ENCODE peak calls at places on chromosomes 4 and X, in six cellular contexts. One of them, this sample, is unnamed.

GRCh38 chrX:115449742-115450141 is 111.2 kb upstream of the PLS3 start:
- DNase-seq in colonic mucosa: peak; percentile 18
- DNase-seq in cardiac fibroblast: peak; percentile 77
- DNase-seq in AG10803: peak; percentile 46
- DNase-seq in fibroblast of mammary gland: peak; percentile 49
- DNase-seq in foreskin fibroblast: peak; percentile 31
- DNase-seq in this sample: peak; percentile 13

GRCh38 chr4:1812720-1813119 is 19.6 kb downstream of the FGFR3 start:
- DNase-seq in AG10803: no peak
- DNase-seq in foreskin fibroblast: no peak
- DNase-seq in cardiac fibroblast: no peak
- DNase-seq in colonic mucosa: no peak
- DNase-seq in fibroblast of mammary gland: no peak
- DNase-seq in this sample: no peak

GRCh38 chr4:151921811-151922210 is 161.0 kb upstream of the GATB start:
- DNase-seq in fibroblast of mammary gland: peak; percentile 75
- DNase-seq in AG10803: peak; percentile 39
- DNase-seq in cardiac fibroblast: peak; percentile 59
- DNase-seq in foreskin fibroblast: peak; percentile 64
- DNase-seq in colonic mucosa: no peak
- DNase-seq in this sample: no peak

GRCh38 chrX:21799767-21800166 is 39.6 kb upstream of the MBTPS2 start:
- DNase-seq in fibroblast of mammary gland: no peak
- DNase-seq in foreskin fibroblast: no peak
- DNase-seq in AG10803: no peak
- DNase-seq in cardiac fibroblast: no peak
- DNase-seq in colonic mucosa: no peak
- DNase-seq in this sample: no peak

GRCh38 chr4:54077812-54078211 is 13.4 kb upstream of the CHIC2 start:
- DNase-seq in cardiac fibroblast: peak; percentile 67
- DNase-seq in foreskin fibroblast: no peak
- DNase-seq in colonic mucosa: no peak
- DNase-seq in fibroblast of mammary gland: peak; percentile 50
- DNase-seq in AG10803: peak; percentile 27
- DNase-seq in this sample: no peak

GRCh38 chr4:53586121-53586816 is 5.0 kb downstream of the LNX1 start:
- DNase-seq in cardiac fibroblast: peak; percentile 97
- DNase-seq in foreskin fibroblast: peak; percentile 90
- DNase-seq in fibroblast of mammary gland: peak; percentile 93
- DNase-seq in colonic mucosa: no peak
- DNase-seq in AG10803: peak; percentile 94
- DNase-seq in this sample: peak; percentile 76

GRCh38 chrX:28946846-28947245 is 359.6 kb downstream of the IL1RAPL1 start:
- DNase-seq in cardiac fibroblast: no peak
- DNase-seq in colonic mucosa: no peak
- DNase-seq in foreskin fibroblast: no peak
- DNase-seq in AG10803: no peak
- DNase-seq in fibroblast of mammary gland: no peak
- DNase-seq in this sample: no peak

GRCh38 chr4:82618321-82618720 is 56.5 kb upstream of the TMEM150C start:
- DNase-seq in fibroblast of mammary gland: peak; percentile 74
- DNase-seq in colonic mucosa: no peak
- DNase-seq in cardiac fibroblast: no peak
- DNase-seq in AG10803: peak; percentile 64
- DNase-seq in foreskin fibroblast: peak; percentile 40
- DNase-seq in this sample: no peak

GRCh38 chr4:186481998-186482790 is 73.2 kb downstream of the MTNR1A start:
- DNase-seq in AG10803: no peak
- DNase-seq in cardiac fibroblast: no peak
- DNase-seq in foreskin fibroblast: no peak
- DNase-seq in fibroblast of mammary gland: no peak
- DNase-seq in colonic mucosa: no peak
- DNase-seq in this sample: no peak

GRCh38 chr4:184384056-184384809 is 90.1 kb downstream of the IRF2 start:
- DNase-seq in colonic mucosa: peak; percentile 63
- DNase-seq in AG10803: peak; percentile 94
- DNase-seq in fibroblast of mammary gland: peak; percentile 93
- DNase-seq in cardiac fibroblast: peak; percentile 94
- DNase-seq in foreskin fibroblast: peak; percentile 91
- DNase-seq in this sample: peak; percentile 95

GRCh38 chrX:50751091-50751490 is 62.9 kb downstream of the SHROOM4 start:
- DNase-seq in cardiac fibroblast: no peak
- DNase-seq in AG10803: no peak
- DNase-seq in colonic mucosa: no peak
- DNase-seq in fibroblast of mammary gland: no peak
- DNase-seq in foreskin fibroblast: no peak
- DNase-seq in this sample: no peak

GRCh38 chr4:22515888-22516541 is at the start of gene ADGRA3:
- DNase-seq in fibroblast of mammary gland: peak; percentile 41
- DNase-seq in cardiac fibroblast: peak; percentile 60
- DNase-seq in colonic mucosa: peak; percentile 70
- DNase-seq in AG10803: peak; percentile 70
- DNase-seq in foreskin fibroblast: peak; percentile 71
- DNase-seq in this sample: peak; percentile 74

GRCh38 chrX:109782994-109783711 is 50.1 kb upstream of the ACSL4 start:
- DNase-seq in foreskin fibroblast: no peak
- DNase-seq in fibroblast of mammary gland: peak; percentile 20
- DNase-seq in AG10803: peak; percentile 1
- DNase-seq in colonic mucosa: no peak
- DNase-seq in cardiac fibroblast: peak; percentile 9
- DNase-seq in this sample: no peak

GRCh38 chr4:56253631-56254241 is 133.6 kb downstream of the AASDH start:
- DNase-seq in fibroblast of mammary gland: no peak
- DNase-seq in foreskin fibroblast: no peak
- DNase-seq in colonic mucosa: no peak
- DNase-seq in AG10803: no peak
- DNase-seq in cardiac fibroblast: no peak
- DNase-seq in this sample: no peak

GRCh38 chrX:97844943-97845342 is 961.2 kb downstream of the RPA4 start:
- DNase-seq in foreskin fibroblast: no peak
- DNase-seq in fibroblast of mammary gland: no peak
- DNase-seq in colonic mucosa: no peak
- DNase-seq in AG10803: no peak
- DNase-seq in cardiac fibroblast: no peak
- DNase-seq in this sample: no peak

GRCh38 chr4:7161721-7162214 is 30.6 kb upstream of the SORCS2 start:
- DNase-seq in colonic mucosa: peak; percentile 13
- DNase-seq in foreskin fibroblast: no peak
- DNase-seq in fibroblast of mammary gland: peak; percentile 36
- DNase-seq in cardiac fibroblast: peak; percentile 8
- DNase-seq in AG10803: peak; percentile 48
- DNase-seq in this sample: no peak

GRCh38 chrX:37905436-37906147 is 58.2 kb upstream of the DYNLT3 start:
- DNase-seq in foreskin fibroblast: no peak
- DNase-seq in cardiac fibroblast: no peak
- DNase-seq in fibroblast of mammary gland: peak; percentile 10
- DNase-seq in colonic mucosa: no peak
- DNase-seq in AG10803: peak; percentile 0
- DNase-seq in this sample: no peak

GRCh38 chrX:123860983-123861382 is 1.1 kb downstream of the XIAP start:
- DNase-seq in foreskin fibroblast: no peak
- DNase-seq in fibroblast of mammary gland: peak; percentile 30
- DNase-seq in AG10803: no peak
- DNase-seq in cardiac fibroblast: peak; percentile 32
- DNase-seq in colonic mucosa: no peak
- DNase-seq in this sample: peak; percentile 44

DNA sequence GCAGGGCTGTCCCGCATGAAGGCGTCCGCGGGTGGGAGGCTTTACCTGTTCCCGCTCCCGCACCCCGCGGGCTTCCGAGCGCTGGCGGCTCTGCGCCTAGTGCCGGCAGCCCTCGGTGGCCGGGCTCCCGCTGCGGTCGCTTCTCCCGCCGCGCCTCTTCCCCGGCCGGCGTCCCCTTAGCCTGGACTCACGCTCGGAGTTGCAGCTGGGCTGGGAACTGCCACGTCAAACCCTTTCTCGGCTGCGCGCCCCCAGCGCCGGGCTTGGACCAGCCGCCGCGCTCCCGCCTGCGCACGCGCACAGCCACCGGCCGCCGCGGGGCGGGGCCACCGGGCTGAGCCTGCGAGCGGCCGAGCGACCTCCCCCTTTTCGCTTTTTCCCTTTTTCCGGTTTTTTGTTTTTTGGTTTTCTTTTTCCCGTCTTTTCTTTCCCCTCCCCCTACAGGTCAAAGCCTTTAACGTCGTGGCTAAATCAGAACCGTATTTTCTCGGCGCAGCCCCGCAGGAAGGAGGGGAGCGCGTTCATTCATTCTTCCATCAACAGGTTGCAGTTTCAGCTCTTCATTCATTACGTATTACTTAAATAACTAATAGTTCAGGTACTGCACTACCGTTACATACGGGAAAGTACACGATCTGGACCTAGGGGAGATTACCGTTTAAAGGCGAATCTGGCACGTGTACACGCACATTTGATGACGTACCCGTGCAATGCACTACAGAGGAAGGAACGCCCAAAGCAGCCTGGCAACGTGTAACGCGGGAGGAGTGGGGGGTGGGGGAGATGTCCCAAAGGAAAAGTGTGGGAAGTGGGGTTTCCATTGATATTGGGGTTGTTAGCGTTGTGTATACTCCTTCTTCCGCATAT is at the start of gene SEC24D:
- DNase-seq in cardiac fibroblast: peak; percentile 87
- DNase-seq in fibroblast of mammary gland: peak; percentile 85
- DNase-seq in colonic mucosa: peak; percentile 89
- DNase-seq in AG10803: peak; percentile 85
- DNase-seq in foreskin fibroblast: peak; percentile 88
- DNase-seq in this sample: peak; percentile 84
- TF ChIP-seq CTCF in cardiac fibroblast: no peak
- TF ChIP-seq CTCF in fibroblast of mammary gland: no peak
- TF ChIP-seq CTCF in colonic mucosa: no peak
- TF ChIP-seq CTCF in AG10803: no peak
- TF ChIP-seq CTCF in foreskin fibroblast: no peak
- TF ChIP-seq CTCF in this sample: no peak

DNA sequence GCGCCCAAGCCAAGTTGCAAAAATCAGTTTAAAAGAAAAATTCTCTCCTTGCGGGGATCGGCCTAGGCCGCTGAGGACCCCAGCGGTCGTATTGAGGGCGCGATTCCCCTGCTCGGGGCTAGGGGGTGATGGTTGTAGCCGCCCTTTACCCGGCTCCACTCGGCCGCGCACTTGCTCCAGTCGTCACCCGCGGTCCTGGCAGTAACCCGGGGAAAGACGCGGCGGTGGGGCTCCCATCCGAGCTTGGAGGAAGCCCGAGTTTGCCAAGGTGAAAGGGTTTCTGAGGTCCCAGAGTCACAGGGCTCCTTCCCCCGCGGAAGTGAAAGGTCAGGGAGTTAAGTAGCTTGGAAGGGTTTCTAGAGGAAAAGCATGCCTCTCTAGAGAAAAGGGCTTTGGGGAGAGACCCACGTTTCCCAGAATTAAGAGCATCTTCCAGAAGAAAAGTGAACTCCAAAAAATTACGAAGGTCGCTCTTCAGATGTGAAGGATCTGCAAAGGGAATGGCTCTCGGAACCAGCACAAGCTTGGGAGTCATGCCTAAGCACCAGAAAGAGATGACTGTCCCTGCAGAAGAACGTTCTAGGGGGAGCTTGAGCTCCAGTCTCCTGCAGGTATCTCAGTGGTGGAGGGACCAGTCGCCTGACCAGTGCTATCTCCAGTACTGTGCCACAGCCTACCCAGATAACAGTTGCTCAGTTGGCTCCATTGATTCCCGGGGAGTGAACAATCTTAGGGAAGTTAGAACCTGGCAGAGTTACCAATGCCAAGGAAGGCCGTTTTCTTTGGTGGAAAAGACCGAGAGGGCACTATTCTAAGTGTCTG is 873 bp downstream of the LAP3 start:
- DNase-seq in fibroblast of mammary gland: peak; percentile 32
- DNase-seq in AG10803: peak; percentile 26
- DNase-seq in foreskin fibroblast: no peak
- DNase-seq in colonic mucosa: peak; percentile 56
- DNase-seq in cardiac fibroblast: peak; percentile 29
- DNase-seq in this sample: peak; percentile 33
- TF ChIP-seq CTCF in fibroblast of mammary gland: no peak
- TF ChIP-seq CTCF in AG10803: no peak
- TF ChIP-seq CTCF in foreskin fibroblast: peak; percentile 1
- TF ChIP-seq CTCF in colonic mucosa: no peak
- TF ChIP-seq CTCF in cardiac fibroblast: no peak
- TF ChIP-seq CTCF in this sample: no peak

DNA sequence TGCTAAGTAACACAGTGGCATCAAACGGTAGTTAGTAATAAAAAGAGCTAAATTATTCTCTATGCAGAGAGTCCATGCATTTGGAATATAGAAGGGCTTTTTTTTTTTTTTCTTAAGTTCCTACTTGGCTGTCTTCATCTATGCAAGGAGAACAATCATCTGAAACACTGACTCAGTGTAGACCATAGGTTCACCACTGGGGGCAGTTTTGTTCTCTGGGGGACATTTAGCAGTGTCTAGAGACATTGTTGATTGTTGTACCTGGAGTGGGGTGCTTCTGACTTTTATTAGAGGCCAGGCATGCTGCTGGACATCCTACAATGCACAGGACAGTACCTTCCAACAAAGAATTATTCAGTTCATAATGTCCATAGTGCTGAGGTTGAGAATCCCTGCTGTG is 41.2 kb downstream of the TMA16 start:
- DNase-seq in foreskin fibroblast: no peak
- DNase-seq in colonic mucosa: no peak
- DNase-seq in AG10803: no peak
- DNase-seq in cardiac fibroblast: no peak
- DNase-seq in fibroblast of mammary gland: no peak
- DNase-seq in this sample: no peak
- TF ChIP-seq CTCF in foreskin fibroblast: peak; percentile 4
- TF ChIP-seq CTCF in colonic mucosa: no peak
- TF ChIP-seq CTCF in AG10803: peak; percentile 10
- TF ChIP-seq CTCF in cardiac fibroblast: no peak
- TF ChIP-seq CTCF in fibroblast of mammary gland: no peak
- TF ChIP-seq CTCF in this sample: no peak

GRCh38 chrX:63050225-63050624 is 300.9 kb downstream of the SPIN4 start:
- DNase-seq in AG10803: no peak
- DNase-seq in colonic mucosa: no peak
- DNase-seq in fibroblast of mammary gland: no peak
- DNase-seq in cardiac fibroblast: peak; percentile 0
- DNase-seq in foreskin fibroblast: no peak
- DNase-seq in this sample: no peak
- TF ChIP-seq CTCF in AG10803: no peak
- TF ChIP-seq CTCF in colonic mucosa: no peak
- TF ChIP-seq CTCF in fibroblast of mammary gland: no peak
- TF ChIP-seq CTCF in cardiac fibroblast: no peak
- TF ChIP-seq CTCF in foreskin fibroblast: no peak
- TF ChIP-seq CTCF in this sample: peak; percentile 12

GRCh38 chr4:19224820-19225219 is 1026.9 kb upstream of the SLIT2 start:
- DNase-seq in AG10803: peak; percentile 53
- DNase-seq in colonic mucosa: no peak
- DNase-seq in foreskin fibroblast: no peak
- DNase-seq in cardiac fibroblast: peak; percentile 66
- DNase-seq in fibroblast of mammary gland: peak; percentile 44
- DNase-seq in this sample: peak; percentile 27
- TF ChIP-seq CTCF in AG10803: peak; percentile 39
- TF ChIP-seq CTCF in colonic mucosa: no peak
- TF ChIP-seq CTCF in foreskin fibroblast: peak; percentile 8
- TF ChIP-seq CTCF in cardiac fibroblast: no peak
- TF ChIP-seq CTCF in fibroblast of mammary gland: peak; percentile 9
- TF ChIP-seq CTCF in this sample: peak; percentile 26

GRCh38 chrX:79530310-79531108 is 163.4 kb upstream of the ITM2A start:
- DNase-seq in foreskin fibroblast: no peak
- DNase-seq in cardiac fibroblast: no peak
- DNase-seq in colonic mucosa: no peak
- DNase-seq in AG10803: no peak
- DNase-seq in fibroblast of mammary gland: no peak
- DNase-seq in this sample: no peak

GRCh38 chrX:79524642-79525041 is 157.5 kb upstream of the ITM2A start:
- DNase-seq in fibroblast of mammary gland: no peak
- DNase-seq in cardiac fibroblast: peak; percentile 0
- DNase-seq in foreskin fibroblast: no peak
- DNase-seq in AG10803: no peak
- DNase-seq in colonic mucosa: peak; percentile 28
- DNase-seq in this sample: peak; percentile 25
- TF ChIP-seq CTCF in fibroblast of mammary gland: peak; percentile 24
- TF ChIP-seq CTCF in cardiac fibroblast: peak; percentile 20
- TF ChIP-seq CTCF in foreskin fibroblast: no peak
- TF ChIP-seq CTCF in AG10803: no peak
- TF ChIP-seq CTCF in colonic mucosa: peak; percentile 27
- TF ChIP-seq CTCF in this sample: peak; percentile 19

This sample was measured in MCF 10A.